ENCODE peak calls at places on chromosomes 6 and 20, in five cellular contexts. F is mammary epithelial cell, B is psoas muscle, O is activated T-cell treated with anti-CD3 and anti-CD28 coated beads for 24 hours, M is DMS153. J is an unnamed sample.

GRCh38 chr20:11553603-11554002 is 364.1 kb upstream of the BTBD3 start:
- DNase-seq in B (no peak), O (no peak), F (peak; percentile 21), M (no peak), J (no peak)

GRCh38 chr20:1876975-1877603 is 18.1 kb upstream of the SIRPA start:
- DNase-seq in M (no peak), B (peak; percentile 13), F (no peak), O (no peak), J (no peak)

GRCh38 chr6:131490441-131490840 is 82.6 kb upstream of the ARG1 start:
- DNase-seq in B (no peak), F (no peak), M (no peak), O (no peak), J (peak; percentile 58)

GRCh38 chr6:137697267-137697938 is 169.7 kb upstream of the TNFAIP3 start:
- DNase-seq in M (no peak), B (no peak), F (peak; percentile 63), O (no peak), J (peak; percentile 96)

GRCh38 chr6:1552296-1552761 is 57.4 kb upstream of the FOXC1 start:
- DNase-seq in O (no peak), B (no peak), M (no peak), F (peak; percentile 21), J (peak; percentile 33)

GRCh38 chr6:29589423-29590048 is 4.6 kb downstream of the OR2H2 start:
- DNase-seq in F (peak; percentile 37), M (no peak), O (peak; percentile 44), B (no peak), J (peak; percentile 55)

GRCh38 chr20:57996936-57997629 is 231.4 kb downstream of the ANKRD60 start:
- DNase-seq in M (no peak), O (no peak), F (peak; percentile 81), B (no peak), J (no peak)

GRCh38 chr6:111673086-111673485 is 67.4 kb upstream of the TRAF3IP2 start:
- DNase-seq in F (no peak), O (no peak), B (no peak), M (no peak), J (no peak)

GRCh38 chr20:46913329-46914044 is 18.8 kb downstream of the EYA2 start:
- DNase-seq in B (no peak), O (no peak), M (no peak), F (no peak), J (no peak)

GRCh38 chr6:156719720-156720563 is 57.2 kb upstream of the ARID1B start:
- DNase-seq in O (peak; percentile 48), B (peak; percentile 98), M (peak; percentile 34), F (peak; percentile 93), J (peak; percentile 75)

GRCh38 chr6:138977646-138978167 is 10.3 kb downstream of the REPS1 start:
- DNase-seq in O (no peak), M (no peak), B (no peak), F (no peak), J (no peak)

GRCh38 chr6:4291453-4292403 is 156.4 kb upstream of the ECI2 start:
- DNase-seq in O (no peak), B (no peak), F (no peak), M (no peak), J (peak; percentile 31)

GRCh38 chr20:3410464-3410863 is 3.0 kb upstream of the DNAAF9 start:
- DNase-seq in O (no peak), B (no peak), M (no peak), F (no peak), J (no peak)

GRCh38 chr6:19433101-19433500 is 404.1 kb upstream of the ID4 start:
- DNase-seq in F (peak; percentile 36), O (no peak), B (no peak), M (peak; percentile 19), J (no peak)

GRCh38 chr6:3194535-3195376 is 32.7 kb downstream of the TUBB2B start:
- DNase-seq in F (no peak), B (no peak), O (no peak), M (peak; percentile 9), J (peak; percentile 94)

GRCh38 chr20:48957053-48957481 is 35.6 kb downstream of the ARFGEF2 start:
- DNase-seq in O (no peak), B (no peak), M (no peak), F (no peak), J (peak; percentile 20)

GRCh38 chr6:219641-220198 is 72.6 kb upstream of the DUSP22 start:
- DNase-seq in O (no peak), F (no peak), M (no peak), B (peak; percentile 71), J (peak; percentile 59)

GRCh38 chr20:19552144-19552895 is 205.7 kb upstream of the RIN2 start:
- DNase-seq in M (no peak), O (no peak), B (no peak), F (peak; percentile 21), J (peak; percentile 88)

GRCh38 chr20:10467985-10468845 is 33.1 kb downstream of the SLX4IP start:
- DNase-seq in O (no peak), B (no peak), M (no peak), F (peak; percentile 25), J (peak; percentile 66)

GRCh38 chr6:49551126-49551865 is 828 bp downstream of the C6orf141 start:
- DNase-seq in M (no peak), F (no peak), B (no peak), O (no peak), J (peak; percentile 55)

GRCh38 chr6:168684471-168684870 is 243.5 kb downstream of the SMOC2 start:
- DNase-seq in O (no peak), M (no peak), B (no peak), F (no peak), J (no peak)

GRCh38 chr20:43900496-43900895 is 14.2 kb upstream of the TOX2 start:
- DNase-seq in M (no peak), B (peak; percentile 72), O (no peak), F (no peak), J (no peak)

GRCh38 chr20:63955281-63955845 is 853 bp downstream of the UCKL1 start:
- DNase-seq in B (no peak), O (peak; percentile 38), F (no peak), M (no peak), J (peak; percentile 40)

J was measured in mesendoderm.